ENCODE peak calls at places on chromosome 13, in ten cellular contexts. I is upper lobe of left lung; V is NCI-H2081; N is cardiac muscle cell; R is left cardiac atrium; B is naive thymus-derived CD8-positive, alpha-beta T cell; X is heart right ventricle; J is T-helper 9 cell; W is AG09319; S is GM04504. Q is an unnamed sample.

GRCh38 chr13:108003626-108004025 is 211.7 kb downstream of the LIG4 start:
- DNase-seq in I (no peak), V (peak; percentile 72), N (no peak), R (no peak), B (no peak), X (no peak), J (no peak), W (no peak), S (no peak), Q (no peak)

GRCh38 chr13:40490086-40490723 is 176.2 kb downstream of the FOXO1 start:
- DNase-seq in I (no peak), V (no peak), N (no peak), R (no peak), B (peak; percentile 57), X (no peak), J (peak; percentile 36), W (no peak), S (no peak), Q (no peak)

GRCh38 chr13:24995225-24995804 is 100.6 kb upstream of the PABPC3 start:
- DNase-seq in I (no peak), V (peak; percentile 83), N (peak; percentile 90), R (peak; percentile 37), B (peak; percentile 55), X (no peak), J (peak; percentile 27), W (peak; percentile 71), S (peak; percentile 60), Q (peak; percentile 79)

GRCh38 chr13:20356437-20356836 is 124.3 kb upstream of the GJB6 start:
- DNase-seq in I (no peak), V (no peak), N (peak; percentile 47), R (no peak), B (no peak), X (no peak), J (no peak), W (no peak), S (peak; percentile 15), Q (no peak)

GRCh38 chr13:90362718-90363117 is 984.8 kb upstream of the MIR17HG start:
- DNase-seq in I (no peak), V (no peak), N (no peak), R (no peak), B (no peak), X (no peak), J (no peak), W (no peak), S (no peak), Q (no peak)

GRCh38 chr13:89726690-89727435 is 1620.6 kb upstream of the MIR17HG start:
- DNase-seq in I (no peak), V (peak; percentile 3), N (no peak), R (no peak), B (no peak), X (no peak), J (no peak), W (no peak), S (no peak), Q (peak; percentile 26)

GRCh38 chr13:92270990-92271389 is 872.6 kb downstream of the GPC5 start:
- DNase-seq in I (no peak), V (no peak), N (no peak), R (no peak), B (no peak), X (no peak), J (no peak), W (no peak), S (no peak), Q (no peak)

GRCh38 chr13:32105653-32106313 is 74.2 kb downstream of the FRY start:
- DNase-seq in I (no peak), V (no peak), N (no peak), R (no peak), B (no peak), X (no peak), J (no peak), W (no peak), S (no peak), Q (no peak)

GRCh38 chr13:109568273-109568900 is 218.0 kb downstream of the IRS2 start:
- DNase-seq in I (no peak), V (no peak), N (no peak), R (no peak), B (no peak), X (no peak), J (no peak), W (no peak), S (no peak), Q (no peak)

GRCh38 chr13:47679391-47679790 is 321.7 kb downstream of the SUCLA2 start:
- DNase-seq in I (no peak), V (no peak), N (no peak), R (no peak), B (no peak), X (no peak), J (no peak), W (no peak), S (peak; percentile 44), Q (no peak)

GRCh38 chr13:105073041-105073440 is 1462.4 kb downstream of the EFNB2 start:
- DNase-seq in I (peak; percentile 67), V (no peak), N (no peak), R (no peak), B (no peak), X (no peak), J (no peak), W (no peak), S (no peak), Q (no peak)

GRCh38 chr13:46295531-46296464 is 84.1 kb downstream of the LRRC63 start:
- DNase-seq in I (no peak), V (no peak), N (no peak), R (no peak), B (peak; percentile 90), X (no peak), J (peak; percentile 51), W (peak; percentile 92), S (peak; percentile 92), Q (peak; percentile 97)

GRCh38 chr13:108342369-108343289 is 73.1 kb downstream of the TNFSF13B start:
- DNase-seq in I (no peak), V (peak; percentile 53), N (peak; percentile 60), R (no peak), B (no peak), X (no peak), J (no peak), W (no peak), S (peak; percentile 3), Q (peak; percentile 10)

GRCh38 chr13:69553976-69554375 is 553.6 kb upstream of the ATXN8OS start:
- DNase-seq in I (no peak), V (no peak), N (no peak), R (no peak), B (no peak), X (no peak), J (no peak), W (no peak), S (no peak), Q (no peak)

GRCh38 chr13:32448224-32448623 is 20.3 kb upstream of the N4BP2L1 start:
- DNase-seq in I (no peak), V (no peak), N (no peak), R (no peak), B (no peak), X (no peak), J (no peak), W (no peak), S (no peak), Q (no peak)

GRCh38 chr13:53601181-53601580 is 572.6 kb downstream of the OLFM4 start:
- DNase-seq in I (no peak), V (no peak), N (no peak), R (no peak), B (no peak), X (no peak), J (no peak), W (no peak), S (no peak), Q (no peak)

GRCh38 chr13:44241638-44242037 is 132.0 kb upstream of the SERP2 start:
- DNase-seq in I (no peak), V (no peak), N (no peak), R (no peak), B (no peak), X (no peak), J (no peak), W (no peak), S (no peak), Q (no peak)

GRCh38 chr13:33007950-33008349 is 8.3 kb upstream of the KL start:
- DNase-seq in I (no peak), V (no peak), N (no peak), R (no peak), B (no peak), X (no peak), J (no peak), W (no peak), S (no peak), Q (no peak)

GRCh38 chr13:94481966-94482365 is 2.5 kb upstream of the DCT start:
- DNase-seq in I (no peak), V (no peak), N (no peak), R (peak; percentile 43), B (no peak), X (no peak), J (no peak), W (no peak), S (peak; percentile 11), Q (peak; percentile 30)

GRCh38 chr13:40558656-40559055 is 107.8 kb downstream of the FOXO1 start:
- DNase-seq in I (no peak), V (no peak), N (no peak), R (no peak), B (no peak), X (no peak), J (no peak), W (no peak), S (no peak), Q (no peak)

GRCh38 chr13:22161871-22162270 is 491.0 kb downstream of the FGF9 start:
- DNase-seq in I (no peak), V (no peak), N (no peak), R (no peak), B (peak; percentile 15), X (no peak), J (no peak), W (no peak), S (no peak), Q (no peak)

GRCh38 chr13:106523566-106523965 is 11.9 kb downstream of the EFNB2 start:
- DNase-seq in I (no peak), V (no peak), N (no peak), R (no peak), B (no peak), X (no peak), J (no peak), W (no peak), S (no peak), Q (no peak)

GRCh38 chr13:37870489-37870845 is 895 bp upstream of the TRPC4 start:
- DNase-seq in I (no peak), V (no peak), N (no peak), R (no peak), B (no peak), X (no peak), J (no peak), W (no peak), S (no peak), Q (no peak)